ENCODE peak calls at places on chromosomes 12 and 14, in six cellular contexts. One of them, this sample, is unnamed.

GRCh38 chr12:89709994-89710872 is 1.6 kb upstream of the ATP2B1 start:
- DNase-seq in colonic mucosa: peak
- DNase-seq in HCT116: no peak
- DNase-seq in Calu3: peak
- DNase-seq in endodermal cell: peak
- DNase-seq in thoracic aorta: peak
- DNase-seq in this sample: peak

GRCh38 chr14:79354336-79354735 is 857.0 kb downstream of the DIO2 start:
- DNase-seq in thoracic aorta: no peak
- DNase-seq in Calu3: no peak
- DNase-seq in endodermal cell: no peak
- DNase-seq in HCT116: no peak
- DNase-seq in colonic mucosa: no peak
- DNase-seq in this sample: no peak

GRCh38 chr12:107684029-107684790 is 1.4 kb upstream of the PWP1 start:
- DNase-seq in thoracic aorta: no peak
- DNase-seq in colonic mucosa: no peak
- DNase-seq in HCT116: no peak
- DNase-seq in Calu3: no peak
- DNase-seq in endodermal cell: no peak
- DNase-seq in this sample: no peak

GRCh38 chr14:94795372-94795771 is 25.5 kb upstream of the GSC start:
- DNase-seq in colonic mucosa: no peak
- DNase-seq in thoracic aorta: no peak
- DNase-seq in HCT116: no peak
- DNase-seq in Calu3: no peak
- DNase-seq in endodermal cell: no peak
- DNase-seq in this sample: no peak

GRCh38 chr12:98895086-98895651 is 250.1 kb downstream of the APAF1 start:
- DNase-seq in HCT116: no peak
- DNase-seq in endodermal cell: peak
- DNase-seq in colonic mucosa: no peak
- DNase-seq in Calu3: no peak
- DNase-seq in thoracic aorta: no peak
- DNase-seq in this sample: no peak

GRCh38 chr14:93013368-93013719 is 90.4 kb downstream of the CHGA start:
- DNase-seq in HCT116: no peak
- DNase-seq in thoracic aorta: no peak
- DNase-seq in endodermal cell: no peak
- DNase-seq in Calu3: no peak
- DNase-seq in colonic mucosa: no peak
- DNase-seq in this sample: no peak

GRCh38 chr14:74962059-74962458 is 6.7 kb upstream of the PGF start:
- DNase-seq in HCT116: no peak
- DNase-seq in thoracic aorta: no peak
- DNase-seq in endodermal cell: no peak
- DNase-seq in Calu3: no peak
- DNase-seq in colonic mucosa: no peak
- DNase-seq in this sample: no peak

GRCh38 chr12:14315501-14315900 is 50.0 kb upstream of the ATF7IP start:
- DNase-seq in colonic mucosa: no peak
- DNase-seq in HCT116: no peak
- DNase-seq in thoracic aorta: no peak
- DNase-seq in endodermal cell: no peak
- DNase-seq in Calu3: no peak
- DNase-seq in this sample: no peak

GRCh38 chr12:107864235-107864634 is 89.7 kb downstream of the ASCL4 start:
- DNase-seq in endodermal cell: peak
- DNase-seq in Calu3: no peak
- DNase-seq in HCT116: no peak
- DNase-seq in colonic mucosa: no peak
- DNase-seq in thoracic aorta: no peak
- DNase-seq in this sample: no peak

GRCh38 chr12:68612245-68612644 is 1.5 kb downstream of the RAP1B start:
- DNase-seq in Calu3: no peak
- DNase-seq in HCT116: no peak
- DNase-seq in thoracic aorta: no peak
- DNase-seq in colonic mucosa: peak
- DNase-seq in endodermal cell: no peak
- DNase-seq in this sample: no peak

GRCh38 chr14:30193056-30193455 is 265.4 kb upstream of the PRKD1 start:
- DNase-seq in colonic mucosa: no peak
- DNase-seq in Calu3: no peak
- DNase-seq in HCT116: no peak
- DNase-seq in thoracic aorta: no peak
- DNase-seq in endodermal cell: no peak
- DNase-seq in this sample: no peak

GRCh38 chr12:100940503-100940902 is 145.9 kb downstream of the ANO4 start:
- DNase-seq in Calu3: no peak
- DNase-seq in thoracic aorta: no peak
- DNase-seq in colonic mucosa: no peak
- DNase-seq in endodermal cell: no peak
- DNase-seq in HCT116: no peak
- DNase-seq in this sample: no peak

GRCh38 chr12:93460882-93461281 is 6.4 kb upstream of the MRPL42 start:
- DNase-seq in endodermal cell: peak
- DNase-seq in colonic mucosa: no peak
- DNase-seq in HCT116: no peak
- DNase-seq in thoracic aorta: no peak
- DNase-seq in Calu3: no peak
- DNase-seq in this sample: no peak

GRCh38 chr14:44657688-44658388 is 150.8 kb upstream of the FSCB start:
- DNase-seq in endodermal cell: peak
- DNase-seq in HCT116: no peak
- DNase-seq in Calu3: no peak
- DNase-seq in colonic mucosa: no peak
- DNase-seq in thoracic aorta: no peak
- DNase-seq in this sample: no peak
- TF ChIP-seq CTCF in endodermal cell: peak
- TF ChIP-seq CTCF in HCT116: peak
- TF ChIP-seq CTCF in Calu3: no peak
- TF ChIP-seq CTCF in colonic mucosa: peak
- TF ChIP-seq CTCF in thoracic aorta: no peak
- TF ChIP-seq CTCF in this sample: no peak

DNA sequence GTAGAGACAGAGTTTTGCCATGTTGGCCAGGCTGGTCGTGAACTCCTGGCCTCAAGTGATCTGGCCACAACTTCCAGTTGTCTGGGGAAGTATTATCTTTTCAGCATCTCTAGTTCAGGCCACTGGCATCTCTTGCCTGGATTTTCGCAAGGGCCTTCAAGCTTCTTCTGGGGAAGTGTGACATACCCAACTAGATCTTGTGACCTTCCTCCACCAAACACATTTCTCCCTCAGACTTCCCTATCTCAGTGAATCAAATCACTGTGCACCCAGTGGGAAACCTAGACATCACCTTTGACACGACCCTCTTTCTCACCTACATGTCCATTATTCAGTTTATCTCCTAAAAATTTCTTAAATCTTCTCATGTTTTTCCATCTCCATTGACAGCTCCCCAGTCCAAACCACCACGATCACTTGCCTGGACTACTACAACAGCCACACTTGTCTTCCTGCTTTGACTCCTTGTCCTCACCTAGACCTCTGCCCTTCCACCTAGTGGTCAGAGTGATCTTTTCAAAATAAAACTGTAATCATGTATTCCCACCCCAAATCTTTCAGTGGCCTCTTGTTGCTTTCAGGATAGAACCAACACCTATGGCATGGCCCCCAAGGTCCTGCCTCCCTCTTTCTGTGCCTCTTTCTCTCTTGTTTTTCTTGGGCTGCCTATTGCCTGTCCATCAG is 3.3 kb downstream of the EEF1AKMT3 start:
- DNase-seq in endodermal cell: no peak
- DNase-seq in Calu3: no peak
- DNase-seq in colonic mucosa: no peak
- DNase-seq in HCT116: no peak
- DNase-seq in thoracic aorta: no peak
- DNase-seq in this sample: no peak
- TF ChIP-seq CTCF in endodermal cell: peak
- TF ChIP-seq CTCF in Calu3: no peak
- TF ChIP-seq CTCF in colonic mucosa: no peak
- TF ChIP-seq CTCF in HCT116: no peak
- TF ChIP-seq CTCF in thoracic aorta: no peak
- TF ChIP-seq CTCF in this sample: no peak

GRCh38 chr14:60656755-60657608 is 7.7 kb upstream of the SIX1 start:
- DNase-seq in Calu3: peak
- DNase-seq in endodermal cell: peak
- DNase-seq in colonic mucosa: peak
- DNase-seq in HCT116: no peak
- DNase-seq in thoracic aorta: no peak
- DNase-seq in this sample: no peak
- TF ChIP-seq CTCF in Calu3: peak
- TF ChIP-seq CTCF in endodermal cell: peak
- TF ChIP-seq CTCF in colonic mucosa: no peak
- TF ChIP-seq CTCF in HCT116: no peak
- TF ChIP-seq CTCF in thoracic aorta: peak
- TF ChIP-seq CTCF in this sample: no peak

GRCh38 chr14:99792551-99793212 is 531 bp upstream of the EML1 start:
- DNase-seq in endodermal cell: peak
- DNase-seq in HCT116: no peak
- DNase-seq in colonic mucosa: no peak
- DNase-seq in Calu3: no peak
- DNase-seq in thoracic aorta: no peak
- DNase-seq in this sample: no peak

GRCh38 chr14:99795046-99795445 is 1.8 kb downstream of the EML1 start:
- DNase-seq in endodermal cell: no peak
- DNase-seq in HCT116: no peak
- DNase-seq in colonic mucosa: no peak
- DNase-seq in Calu3: no peak
- DNase-seq in thoracic aorta: no peak
- DNase-seq in this sample: no peak

GRCh38 chr14:99794156-99794780 is 1.1 kb downstream of the EML1 start:
- DNase-seq in Calu3: no peak
- DNase-seq in colonic mucosa: no peak
- DNase-seq in HCT116: no peak
- DNase-seq in thoracic aorta: no peak
- DNase-seq in endodermal cell: no peak
- DNase-seq in this sample: no peak

GRCh38 chr14:99791476-99792283 is 1.5 kb upstream of the EML1 start:
- DNase-seq in colonic mucosa: no peak
- DNase-seq in thoracic aorta: no peak
- DNase-seq in HCT116: no peak
- DNase-seq in endodermal cell: no peak
- DNase-seq in Calu3: no peak
- DNase-seq in this sample: no peak

GRCh38 chr14:99793213-99794155 is at the start of gene EML1:
- DNase-seq in colonic mucosa: peak
- DNase-seq in thoracic aorta: no peak
- DNase-seq in HCT116: peak
- DNase-seq in endodermal cell: peak
- DNase-seq in Calu3: peak
- DNase-seq in this sample: no peak
- TF ChIP-seq CTCF in colonic mucosa: no peak
- TF ChIP-seq CTCF in thoracic aorta: no peak
- TF ChIP-seq CTCF in HCT116: no peak
- TF ChIP-seq CTCF in endodermal cell: no peak
- TF ChIP-seq CTCF in Calu3: no peak
- TF ChIP-seq CTCF in this sample: no peak

GRCh38 chr12:124720019-124720686 is 143.5 kb downstream of the SCARB1 start:
- DNase-seq in Calu3: no peak
- DNase-seq in HCT116: no peak
- DNase-seq in thoracic aorta: no peak
- DNase-seq in colonic mucosa: no peak
- DNase-seq in endodermal cell: no peak
- DNase-seq in this sample: no peak
- TF ChIP-seq CTCF in Calu3: peak
- TF ChIP-seq CTCF in HCT116: peak
- TF ChIP-seq CTCF in thoracic aorta: peak
- TF ChIP-seq CTCF in colonic mucosa: no peak
- TF ChIP-seq CTCF in endodermal cell: peak
- TF ChIP-seq CTCF in this sample: no peak